ENCODE peak calls at places on chromosomes 11 and 22, in eight cellular contexts. One of them, this sample, is unnamed.
A peak's percentile ranks its signal among the peaks of the same experiment; 100 is the strongest.

GRCh38 chr11:17720796-17721171 is 1.4 kb downstream of the MYOD1 start:
- DNase-seq in HCT116: no peak
- DNase-seq in gastrocnemius medialis: peak; percentile 45
- DNase-seq in AG04450: no peak
- DNase-seq in AG10803: no peak
- DNase-seq in foreskin fibroblast: no peak
- DNase-seq in astrocyte of the spinal cord: no peak
- DNase-seq in tibial artery: no peak
- DNase-seq in this sample: no peak

GRCh38 chr11:64799256-64799924 is 3.6 kb downstream of the MAP4K2 start:
- DNase-seq in HCT116: no peak
- DNase-seq in gastrocnemius medialis: no peak
- DNase-seq in AG04450: no peak
- DNase-seq in AG10803: no peak
- DNase-seq in foreskin fibroblast: no peak
- DNase-seq in astrocyte of the spinal cord: no peak
- DNase-seq in tibial artery: no peak
- DNase-seq in this sample: no peak

GRCh38 chr22:17695986-17696385 is 57.4 kb downstream of the BCL2L13 start:
- DNase-seq in HCT116: no peak
- DNase-seq in gastrocnemius medialis: no peak
- DNase-seq in AG04450: no peak
- DNase-seq in AG10803: no peak
- DNase-seq in foreskin fibroblast: no peak
- DNase-seq in astrocyte of the spinal cord: no peak
- DNase-seq in tibial artery: no peak
- DNase-seq in this sample: peak; percentile 24

GRCh38 chr11:61890536-61891330 is 612 bp downstream of the FADS3 start:
- DNase-seq in HCT116: no peak
- DNase-seq in gastrocnemius medialis: peak; percentile 71
- DNase-seq in AG04450: no peak
- DNase-seq in AG10803: peak; percentile 81
- DNase-seq in foreskin fibroblast: peak; percentile 77
- DNase-seq in astrocyte of the spinal cord: peak; percentile 68
- DNase-seq in tibial artery: peak; percentile 76
- DNase-seq in this sample: peak; percentile 57

GRCh38 chr11:19963697-19964340 is 196.5 kb downstream of the DBX1 start:
- DNase-seq in HCT116: no peak
- DNase-seq in gastrocnemius medialis: no peak
- DNase-seq in AG04450: no peak
- DNase-seq in AG10803: no peak
- DNase-seq in foreskin fibroblast: no peak
- DNase-seq in astrocyte of the spinal cord: peak; percentile 36
- DNase-seq in tibial artery: no peak
- DNase-seq in this sample: no peak

GRCh38 chr11:130087294-130087926 is 17.7 kb downstream of the APLP2 start:
- DNase-seq in HCT116: no peak
- DNase-seq in gastrocnemius medialis: no peak
- DNase-seq in AG04450: no peak
- DNase-seq in AG10803: no peak
- DNase-seq in foreskin fibroblast: no peak
- DNase-seq in astrocyte of the spinal cord: no peak
- DNase-seq in tibial artery: no peak
- DNase-seq in this sample: no peak

GRCh38 chr22:40281717-40282116 is 64.6 kb upstream of the ADSL start:
- DNase-seq in HCT116: no peak
- DNase-seq in gastrocnemius medialis: no peak
- DNase-seq in AG04450: no peak
- DNase-seq in AG10803: no peak
- DNase-seq in foreskin fibroblast: no peak
- DNase-seq in astrocyte of the spinal cord: no peak
- DNase-seq in tibial artery: no peak
- DNase-seq in this sample: no peak

GRCh38 chr11:92759571-92760214 is 209.8 kb upstream of the MTNR1B start:
- DNase-seq in HCT116: no peak
- DNase-seq in gastrocnemius medialis: no peak
- DNase-seq in AG04450: no peak
- DNase-seq in AG10803: no peak
- DNase-seq in foreskin fibroblast: no peak
- DNase-seq in astrocyte of the spinal cord: no peak
- DNase-seq in tibial artery: no peak
- DNase-seq in this sample: no peak

GRCh38 chr11:47552581-47553416 is at the start of gene CELF1:
- DNase-seq in HCT116: peak; percentile 63
- DNase-seq in gastrocnemius medialis: peak; percentile 84
- DNase-seq in AG04450: peak; percentile 53
- DNase-seq in AG10803: peak; percentile 87
- DNase-seq in foreskin fibroblast: peak; percentile 87
- DNase-seq in astrocyte of the spinal cord: peak; percentile 88
- DNase-seq in tibial artery: peak; percentile 88
- DNase-seq in this sample: peak; percentile 80

GRCh38 chr11:4186464-4187054 is 92.0 kb downstream of the RRM1 start:
- DNase-seq in HCT116: no peak
- DNase-seq in gastrocnemius medialis: no peak
- DNase-seq in AG04450: no peak
- DNase-seq in AG10803: no peak
- DNase-seq in foreskin fibroblast: no peak
- DNase-seq in astrocyte of the spinal cord: no peak
- DNase-seq in tibial artery: no peak
- DNase-seq in this sample: no peak

GRCh38 chr22:23685205-23685784 is 5.5 kb upstream of the RGL4 start:
- DNase-seq in HCT116: no peak
- DNase-seq in gastrocnemius medialis: peak; percentile 37
- DNase-seq in AG04450: no peak
- DNase-seq in AG10803: peak; percentile 5
- DNase-seq in foreskin fibroblast: peak; percentile 37
- DNase-seq in astrocyte of the spinal cord: no peak
- DNase-seq in tibial artery: no peak
- DNase-seq in this sample: no peak

GRCh38 chr11:70493891-70494290 is 95.6 kb downstream of the CTTN start:
- DNase-seq in HCT116: no peak
- DNase-seq in gastrocnemius medialis: no peak
- DNase-seq in AG04450: no peak
- DNase-seq in AG10803: no peak
- DNase-seq in foreskin fibroblast: no peak
- DNase-seq in astrocyte of the spinal cord: no peak
- DNase-seq in tibial artery: no peak
- DNase-seq in this sample: no peak

GRCh38 chr11:32586576-32587190 is 3.1 kb downstream of the EIF3M start:
- DNase-seq in HCT116: peak; percentile 29
- DNase-seq in gastrocnemius medialis: no peak
- DNase-seq in AG04450: no peak
- DNase-seq in AG10803: no peak
- DNase-seq in foreskin fibroblast: no peak
- DNase-seq in astrocyte of the spinal cord: peak; percentile 15
- DNase-seq in tibial artery: no peak
- DNase-seq in this sample: peak; percentile 29

GRCh38 chr11:84922212-84922805 is 704.8 kb downstream of the DLG2 start:
- DNase-seq in HCT116: no peak
- DNase-seq in gastrocnemius medialis: no peak
- DNase-seq in AG04450: no peak
- DNase-seq in AG10803: peak; percentile 38
- DNase-seq in foreskin fibroblast: no peak
- DNase-seq in astrocyte of the spinal cord: no peak
- DNase-seq in tibial artery: no peak
- DNase-seq in this sample: no peak

GRCh38 chr11:114439229-114440120 is at the start of gene REXO2:
- DNase-seq in HCT116: peak; percentile 89
- DNase-seq in gastrocnemius medialis: peak; percentile 95
- DNase-seq in AG04450: peak; percentile 80
- DNase-seq in AG10803: peak; percentile 95
- DNase-seq in foreskin fibroblast: peak; percentile 96
- DNase-seq in astrocyte of the spinal cord: peak; percentile 95
- DNase-seq in tibial artery: peak; percentile 97
- DNase-seq in this sample: peak; percentile 94

GRCh38 chr11:102614485-102614884 is 10.6 kb downstream of the MMP20 start:
- DNase-seq in HCT116: no peak
- DNase-seq in gastrocnemius medialis: no peak
- DNase-seq in AG04450: no peak
- DNase-seq in AG10803: no peak
- DNase-seq in foreskin fibroblast: no peak
- DNase-seq in astrocyte of the spinal cord: no peak
- DNase-seq in tibial artery: no peak
- DNase-seq in this sample: no peak

GRCh38 chr11:86537541-86538222 is 134.7 kb downstream of the ME3 start:
- DNase-seq in HCT116: peak; percentile 7
- DNase-seq in gastrocnemius medialis: no peak
- DNase-seq in AG04450: no peak
- DNase-seq in AG10803: no peak
- DNase-seq in foreskin fibroblast: no peak
- DNase-seq in astrocyte of the spinal cord: peak; percentile 22
- DNase-seq in tibial artery: no peak
- DNase-seq in this sample: peak; percentile 28

GRCh38 chr11:12694182-12694531 is 19.9 kb downstream of the TEAD1 start:
- DNase-seq in HCT116: no peak
- DNase-seq in gastrocnemius medialis: no peak
- DNase-seq in AG04450: no peak
- DNase-seq in AG10803: no peak
- DNase-seq in foreskin fibroblast: no peak
- DNase-seq in astrocyte of the spinal cord: no peak
- DNase-seq in tibial artery: peak; percentile 33
- DNase-seq in this sample: no peak

GRCh38 chr11:12693075-12693473 is 18.9 kb downstream of the TEAD1 start:
- DNase-seq in HCT116: no peak
- DNase-seq in gastrocnemius medialis: no peak
- DNase-seq in AG04450: no peak
- DNase-seq in AG10803: no peak
- DNase-seq in foreskin fibroblast: no peak
- DNase-seq in astrocyte of the spinal cord: peak; percentile 83
- DNase-seq in tibial artery: no peak
- DNase-seq in this sample: no peak

GRCh38 chr11:12692238-12693074 is 18.2 kb downstream of the TEAD1 start:
- DNase-seq in HCT116: peak; percentile 60
- DNase-seq in gastrocnemius medialis: peak; percentile 69
- DNase-seq in AG04450: peak; percentile 83
- DNase-seq in AG10803: peak; percentile 90
- DNase-seq in foreskin fibroblast: peak; percentile 97
- DNase-seq in astrocyte of the spinal cord: peak; percentile 97
- DNase-seq in tibial artery: peak; percentile 87
- DNase-seq in this sample: peak; percentile 90

GRCh38 chr11:12695221-12695794 is 21.1 kb downstream of the TEAD1 start:
- DNase-seq in HCT116: no peak
- DNase-seq in gastrocnemius medialis: no peak
- DNase-seq in AG04450: no peak
- DNase-seq in AG10803: no peak
- DNase-seq in foreskin fibroblast: no peak
- DNase-seq in astrocyte of the spinal cord: no peak
- DNase-seq in tibial artery: no peak
- DNase-seq in this sample: no peak

GRCh38 chr11:12693485-12694181 is 19.4 kb downstream of the TEAD1 start:
- DNase-seq in HCT116: peak; percentile 96
- DNase-seq in gastrocnemius medialis: peak; percentile 60
- DNase-seq in AG04450: peak; percentile 94
- DNase-seq in AG10803: peak; percentile 98
- DNase-seq in foreskin fibroblast: peak; percentile 96
- DNase-seq in astrocyte of the spinal cord: peak; percentile 99
- DNase-seq in tibial artery: peak; percentile 64
- DNase-seq in this sample: peak; percentile 93
- H3K4me3 ChIP-seq in HCT116: peak overlapping the region; percentile 47
- H3K4me3 ChIP-seq in gastrocnemius medialis: peak overlapping the region; percentile 42
- H3K4me3 ChIP-seq in AG04450: peak overlapping the region; percentile 46
- H3K4me3 ChIP-seq in AG10803: peak overlapping the region; percentile 36
- H3K4me3 ChIP-seq in foreskin fibroblast: peak overlapping the region; percentile 40
- H3K4me3 ChIP-seq in astrocyte of the spinal cord: peak overlapping the region; percentile 14
- H3K4me3 ChIP-seq in tibial artery: peak overlapping the region; percentile 40
- H3K4me3 ChIP-seq in this sample: peak overlapping the region; percentile 27

GRCh38 chr11:44484211-44484610 is 81.3 kb upstream of the CD82 start:
- DNase-seq in HCT116: peak; percentile 8
- DNase-seq in gastrocnemius medialis: no peak
- DNase-seq in AG04450: no peak
- DNase-seq in AG10803: peak; percentile 31
- DNase-seq in foreskin fibroblast: no peak
- DNase-seq in astrocyte of the spinal cord: no peak
- DNase-seq in tibial artery: no peak
- DNase-seq in this sample: no peak
- TF ChIP-seq CTCF in HCT116: peak; percentile 58
- TF ChIP-seq CTCF in gastrocnemius medialis: peak; percentile 19
- TF ChIP-seq CTCF in AG04450: peak; percentile 39
- TF ChIP-seq CTCF in AG10803: peak; percentile 56
- TF ChIP-seq CTCF in foreskin fibroblast: peak; percentile 42
- TF ChIP-seq CTCF in astrocyte of the spinal cord: peak; percentile 22
- TF ChIP-seq CTCF in tibial artery: no peak
- TF ChIP-seq CTCF in this sample: peak; percentile 60

DNA sequence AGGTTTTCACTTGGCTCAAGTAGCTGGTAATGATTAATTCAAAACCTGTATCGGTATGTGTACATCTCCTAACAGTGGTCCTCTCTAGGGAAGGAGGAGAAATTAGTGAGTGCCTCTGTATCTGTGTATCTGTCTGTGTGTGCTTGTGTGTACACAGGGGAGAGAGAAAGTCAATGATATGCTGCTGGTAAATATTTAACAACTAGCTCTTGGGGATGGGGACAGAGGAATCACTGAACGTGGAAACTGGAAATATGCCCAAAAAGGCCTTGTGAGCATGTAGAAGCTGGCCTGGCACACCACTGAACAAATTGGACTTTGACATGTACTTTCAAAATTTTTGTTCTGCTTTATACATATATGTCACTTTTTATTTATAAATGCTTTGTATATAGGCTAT is 214.0 kb upstream of the SYN3 start:
- DNase-seq in HCT116: no peak
- DNase-seq in gastrocnemius medialis: no peak
- DNase-seq in AG04450: no peak
- DNase-seq in AG10803: no peak
- DNase-seq in foreskin fibroblast: no peak
- DNase-seq in astrocyte of the spinal cord: no peak
- DNase-seq in tibial artery: no peak
- DNase-seq in this sample: no peak
- H3K4me3 ChIP-seq in HCT116: no peak overlapping the region
- H3K4me3 ChIP-seq in gastrocnemius medialis: no peak overlapping the region
- H3K4me3 ChIP-seq in AG04450: no peak overlapping the region
- H3K4me3 ChIP-seq in AG10803: no peak overlapping the region
- H3K4me3 ChIP-seq in foreskin fibroblast: no peak overlapping the region
- H3K4me3 ChIP-seq in astrocyte of the spinal cord: no peak overlapping the region
- H3K4me3 ChIP-seq in tibial artery: no peak overlapping the region
- H3K4me3 ChIP-seq in this sample: no peak overlapping the region

GRCh38 chr11:2887526-2888195 is 2.1 kb upstream of the CDKN1C start:
- DNase-seq in HCT116: no peak
- DNase-seq in gastrocnemius medialis: no peak
- DNase-seq in AG04450: no peak
- DNase-seq in AG10803: no peak
- DNase-seq in foreskin fibroblast: no peak
- DNase-seq in astrocyte of the spinal cord: no peak
- DNase-seq in tibial artery: no peak
- DNase-seq in this sample: no peak

GRCh38 chr11:2885676-2886081 is at the start of gene CDKN1C:
- DNase-seq in HCT116: peak; percentile 59
- DNase-seq in gastrocnemius medialis: peak; percentile 63
- DNase-seq in AG04450: no peak
- DNase-seq in AG10803: peak; percentile 62
- DNase-seq in foreskin fibroblast: peak; percentile 71
- DNase-seq in astrocyte of the spinal cord: peak; percentile 86
- DNase-seq in tibial artery: peak; percentile 91
- DNase-seq in this sample: peak; percentile 60

GRCh38 chr11:2886936-2887335 is 1.4 kb upstream of the CDKN1C start:
- DNase-seq in HCT116: no peak
- DNase-seq in gastrocnemius medialis: no peak
- DNase-seq in AG04450: no peak
- DNase-seq in AG10803: no peak
- DNase-seq in foreskin fibroblast: no peak
- DNase-seq in astrocyte of the spinal cord: no peak
- DNase-seq in tibial artery: no peak
- DNase-seq in this sample: no peak

GRCh38 chr11:2885017-2885675 is 429 bp downstream of the CDKN1C start:
- DNase-seq in HCT116: no peak
- DNase-seq in gastrocnemius medialis: no peak
- DNase-seq in AG04450: no peak
- DNase-seq in AG10803: peak; percentile 49
- DNase-seq in foreskin fibroblast: peak; percentile 47
- DNase-seq in astrocyte of the spinal cord: peak; percentile 42
- DNase-seq in tibial artery: no peak
- DNase-seq in this sample: no peak

GRCh38 chr11:2886191-2886894 is 768 bp upstream of the CDKN1C start:
- DNase-seq in HCT116: no peak
- DNase-seq in gastrocnemius medialis: no peak
- DNase-seq in AG04450: no peak
- DNase-seq in AG10803: no peak
- DNase-seq in foreskin fibroblast: no peak
- DNase-seq in astrocyte of the spinal cord: peak; percentile 17
- DNase-seq in tibial artery: no peak
- DNase-seq in this sample: no peak
- TF ChIP-seq CTCF in HCT116: no peak
- TF ChIP-seq CTCF in gastrocnemius medialis: peak; percentile 17
- TF ChIP-seq CTCF in AG04450: peak; percentile 7
- TF ChIP-seq CTCF in AG10803: no peak
- TF ChIP-seq CTCF in foreskin fibroblast: peak; percentile 7
- TF ChIP-seq CTCF in astrocyte of the spinal cord: peak; percentile 35
- TF ChIP-seq CTCF in tibial artery: no peak
- TF ChIP-seq CTCF in this sample: peak; percentile 36